ENCODE peak calls at places on chromosomes 12 and 14, in four cellular contexts. C, N, M and H are unnamed samples.

GRCh38 chr14:73785834-73786631 is 65.6 kb upstream of the PTGR2 start:
- DNase-seq in C (no peak), N (peak), M (peak), H (no peak)

GRCh38 chr12:26736563-26737486 is 96.2 kb downstream of the ITPR2 start:
- DNase-seq in C (no peak), N (no peak), M (no peak), H (no peak)

GRCh38 chr12:108955225-108955835 is 65.5 kb downstream of the SVOP start:
- DNase-seq in C (no peak), N (no peak), M (no peak), H (no peak)

GRCh38 chr12:114920828-114921579 is 237.0 kb upstream of the TBX3 start:
- DNase-seq in C (no peak), N (no peak), M (no peak), H (no peak)

GRCh38 chr12:19373569-19373968 is 65.7 kb upstream of the AEBP2 start:
- DNase-seq in C (no peak), N (no peak), M (no peak), H (no peak)

GRCh38 chr12:59398164-59398563 is 197.7 kb upstream of the SLC16A7 start:
- DNase-seq in C (no peak), N (no peak), M (no peak), H (no peak)

GRCh38 chr14:93039649-93040315 is 75.9 kb downstream of the ITPK1 start:
- DNase-seq in C (no peak), N (no peak), M (no peak), H (no peak)

GRCh38 chr14:53954551-53955233 is 1.9 kb downstream of the BMP4 start:
- DNase-seq in C (no peak), N (no peak), M (no peak), H (no peak)

GRCh38 chr12:29073631-29074239 is 75.3 kb upstream of the FAR2 start:
- DNase-seq in C (no peak), N (peak), M (peak), H (no peak)

GRCh38 chr12:6215932-6216494 is 15.8 kb downstream of the CD9 start:
- DNase-seq in C (no peak), N (no peak), M (no peak), H (no peak)

GRCh38 chr14:103436533-103436932 is 51.3 kb downstream of the MARK3 start:
- DNase-seq in C (no peak), N (no peak), M (no peak), H (no peak)

GRCh38 chr14:95667251-95667693 is 19.0 kb upstream of the TCL1B start:
- DNase-seq in C (no peak), N (no peak), M (no peak), H (no peak)

GRCh38 chr12:131894981-131895639 is 688 bp downstream of the ULK1 start:
- DNase-seq in C (no peak), N (no peak), M (no peak), H (peak)

DNA sequence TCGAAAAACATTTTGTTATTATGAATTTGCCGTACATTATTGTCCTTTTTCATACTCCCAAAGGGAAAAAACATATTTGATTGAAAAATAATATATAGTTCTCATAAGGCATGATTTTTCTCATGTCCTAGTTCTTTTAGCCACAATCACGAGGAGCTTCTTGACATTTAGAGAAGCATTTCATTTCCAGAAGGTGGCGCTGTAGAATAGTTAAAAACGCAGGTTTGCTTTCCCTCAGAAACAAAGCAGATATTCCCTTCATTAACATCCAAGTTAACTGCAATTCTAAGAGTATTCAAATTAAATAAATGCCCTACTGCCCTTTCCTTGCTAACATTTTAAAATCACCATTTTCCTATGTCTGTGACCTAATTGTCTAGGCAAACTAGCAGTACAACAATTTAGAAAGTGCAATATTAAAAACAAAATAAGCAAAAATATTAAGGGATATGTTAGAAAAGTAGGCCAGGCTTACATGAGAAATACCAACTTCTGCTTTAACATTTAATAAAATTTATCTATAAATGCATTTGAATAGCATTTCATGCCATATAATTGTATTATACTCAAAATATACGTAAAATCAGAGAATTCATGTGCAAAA is 10.9 kb upstream of the PIK3C2G start:
- DNase-seq in C (no peak), N (no peak), M (peak), H (peak)
- TF ChIP-seq SPI1 in C (no peak), N (no peak), M (no peak), H (no peak)

GRCh38 chr14:91416744-91417133 is 881 bp downstream of the CCDC88C start:
- DNase-seq in C (no peak), N (no peak), M (peak), H (no peak)

GRCh38 chr14:91417134-91417982 is at the start of gene CCDC88C:
- DNase-seq in C (no peak), N (no peak), M (peak), H (no peak)

GRCh38 chr14:91418387-91419043 is 895 bp upstream of the CCDC88C start:
- DNase-seq in C (no peak), N (peak), M (peak), H (no peak)

GRCh38 chr14:91419044-91419397 is 1.4 kb upstream of the CCDC88C start:
- DNase-seq in C (no peak), N (no peak), M (no peak), H (no peak)

DNA sequence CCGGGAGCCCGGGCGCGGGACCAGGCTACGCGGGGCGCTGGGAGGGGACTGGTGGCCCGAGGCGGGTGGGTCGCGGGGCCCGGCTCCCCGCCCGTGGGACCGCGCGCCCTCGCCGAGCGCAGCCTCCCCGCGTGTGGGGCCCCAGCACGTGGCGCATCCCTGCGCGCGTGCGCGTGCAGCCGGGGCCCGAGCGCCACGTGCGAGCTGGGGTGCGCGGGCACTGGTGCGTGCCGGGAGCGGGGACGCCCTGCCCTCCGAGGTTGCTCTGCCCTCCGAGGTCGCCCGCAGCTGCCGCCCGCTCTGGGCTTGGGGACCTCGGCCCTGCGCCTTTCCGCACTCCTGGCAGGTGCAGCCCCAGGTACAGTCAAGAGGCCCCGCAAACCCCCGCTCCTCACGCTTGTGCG is 365 bp upstream of the CCDC88C start:
- DNase-seq in C (no peak), N (peak), M (peak), H (no peak)
- TF ChIP-seq SPI1 in C (no peak), N (no peak), M (no peak), H (no peak)

GRCh38 chr12:4289334-4289878 is 15.8 kb downstream of the CCND2 start:
- DNase-seq in C (no peak), N (no peak), M (no peak), H (no peak)

GRCh38 chr12:4290011-4290790 is 16.6 kb downstream of the CCND2 start:
- DNase-seq in C (no peak), N (no peak), M (no peak), H (no peak)

GRCh38 chr12:4287325-4288290 is 14.0 kb downstream of the CCND2 start:
- DNase-seq in C (no peak), N (no peak), M (no peak), H (no peak)

GRCh38 chr12:4286771-4287317 is 13.3 kb downstream of the CCND2 start:
- DNase-seq in C (no peak), N (no peak), M (no peak), H (no peak)

GRCh38 chr12:4288296-4289019 is 14.9 kb downstream of the CCND2 start:
- DNase-seq in C (no peak), N (peak), M (no peak), H (no peak)
- TF ChIP-seq SPI1 in C (peak), N (peak), M (no peak), H (no peak)

GRCh38 chr12:76836633-76837032 is 42.2 kb downstream of the CSRP2 start:
- DNase-seq in C (no peak), N (no peak), M (no peak), H (no peak)
- TF ChIP-seq SPI1 in C (no peak), N (no peak), M (no peak), H (no peak)

GRCh38 chr14:29928342-29928640 is 644 bp upstream of the PRKD1 start:
- DNase-seq in C (no peak), N (no peak), M (no peak), H (no peak)

GRCh38 chr14:29926701-29927595 is 699 bp downstream of the PRKD1 start:
- DNase-seq in C (no peak), N (no peak), M (no peak), H (peak)

GRCh38 chr14:29925736-29926135 is 1.9 kb downstream of the PRKD1 start:
- DNase-seq in C (no peak), N (no peak), M (no peak), H (no peak)

GRCh38 chr14:29926228-29926627 is 1.4 kb downstream of the PRKD1 start:
- DNase-seq in C (no peak), N (no peak), M (no peak), H (no peak)

DNA sequence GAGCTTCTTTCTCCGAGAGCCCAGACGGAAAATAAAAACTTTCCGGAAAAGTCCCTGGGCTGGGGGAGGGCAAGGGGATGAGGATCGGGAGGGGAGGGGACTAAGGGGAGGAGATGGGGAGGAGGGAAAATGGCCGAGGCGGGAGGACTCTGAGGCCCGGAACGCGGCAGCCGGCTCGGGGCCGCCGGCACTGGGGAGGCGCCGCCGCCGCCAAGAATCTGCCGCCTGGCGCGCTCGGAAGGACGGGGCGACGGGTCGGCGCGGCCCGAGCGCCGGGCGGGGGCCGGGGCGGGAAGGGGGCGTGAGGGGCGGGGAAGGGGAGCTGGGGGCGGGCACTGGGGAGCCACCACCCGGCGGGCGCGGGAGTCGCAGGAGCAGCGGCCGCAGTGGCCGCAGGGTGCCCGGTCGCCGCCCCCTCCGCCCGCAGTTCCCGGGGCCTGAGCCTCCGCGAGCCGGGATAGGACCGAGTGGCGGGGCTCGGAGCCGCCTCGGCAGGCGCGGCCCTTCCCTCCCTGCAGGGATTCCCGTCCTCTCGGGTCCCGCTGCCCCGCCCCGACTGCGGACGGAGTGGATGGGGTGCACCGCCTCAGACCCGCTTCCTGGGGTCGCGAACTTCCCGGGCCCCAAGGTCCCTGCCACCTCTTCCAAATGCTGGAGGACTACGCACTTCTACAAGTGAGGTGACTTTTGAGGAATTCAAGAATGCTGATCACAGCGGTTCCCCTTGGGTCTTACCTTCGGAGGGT is at the start of gene PRKD1:
- DNase-seq in C (no peak), N (no peak), M (peak), H (peak)
- TF ChIP-seq SPI1 in C (no peak), N (no peak), M (no peak), H (no peak)

DNA sequence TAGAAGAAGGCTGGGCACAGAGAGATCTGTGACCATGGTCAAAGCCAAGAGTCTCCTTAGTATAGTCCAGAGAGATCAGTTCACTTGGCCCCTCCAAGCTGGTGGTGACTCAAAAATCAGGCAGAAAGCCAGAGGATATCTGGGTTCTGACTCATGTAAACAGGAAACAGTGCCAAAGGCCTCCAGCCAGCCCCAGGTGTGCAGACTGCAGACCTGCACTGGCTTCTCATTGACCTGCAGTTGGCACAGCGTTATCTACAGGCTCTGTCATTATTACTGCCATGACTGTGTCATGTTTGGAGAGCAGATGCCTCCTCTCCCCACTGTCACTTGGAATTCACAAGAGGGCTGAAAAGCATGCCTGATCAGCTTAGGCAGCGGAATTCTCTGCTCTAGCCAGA is 295.7 kb upstream of the PRKD1 start:
- DNase-seq in C (no peak), N (no peak), M (no peak), H (no peak)
- TF ChIP-seq SPI1 in C (no peak), N (no peak), M (no peak), H (no peak)

GRCh38 chr12:77786675-77787074 is 44.0 kb upstream of the NAV3 start:
- DNase-seq in C (no peak), N (no peak), M (no peak), H (no peak)

GRCh38 chr12:77788231-77789168 is 42.2 kb upstream of the NAV3 start:
- DNase-seq in C (no peak), N (no peak), M (no peak), H (no peak)
- TF ChIP-seq SPI1 in C (no peak), N (no peak), M (no peak), H (no peak)

DNA sequence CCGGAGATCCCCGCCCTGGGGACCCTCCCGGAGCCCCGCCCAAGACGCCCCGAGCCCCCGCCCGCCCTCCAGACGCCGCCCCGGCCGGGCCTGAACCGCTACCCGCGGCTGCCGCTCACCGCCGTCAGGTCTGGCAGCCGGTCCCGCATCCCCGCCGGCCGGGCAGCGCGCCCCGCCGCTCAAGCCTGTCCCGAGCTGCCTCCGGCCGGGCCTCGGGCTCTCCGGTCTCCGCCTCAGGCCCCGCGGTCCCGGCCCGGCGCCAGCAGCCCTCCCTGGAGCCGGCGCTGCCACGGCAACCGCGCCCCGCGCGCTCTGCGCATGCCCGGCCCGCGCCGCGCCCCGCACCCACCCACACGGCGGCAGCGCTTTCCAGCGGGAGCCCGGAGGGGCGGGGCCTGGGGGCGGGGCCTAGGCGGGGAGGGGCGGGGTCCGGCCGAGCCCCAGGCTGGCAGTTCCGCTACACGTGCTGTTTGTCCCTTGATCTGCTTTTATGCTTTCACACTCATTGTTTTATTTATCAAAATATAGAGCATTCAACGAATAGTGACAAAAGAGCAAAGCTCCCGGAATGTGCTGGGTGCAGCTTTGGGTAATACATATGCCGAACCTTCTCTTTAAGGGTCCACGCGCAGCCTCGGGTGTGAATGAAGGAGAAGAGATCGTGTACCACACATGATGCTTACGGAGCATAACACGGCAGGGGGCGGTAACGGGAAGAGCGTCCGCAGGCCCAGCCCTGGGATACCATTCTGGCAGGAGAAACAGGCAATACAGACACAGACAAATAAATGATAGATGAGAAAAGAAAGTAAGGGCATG is at the start of gene STX2:
- DNase-seq in C (peak), N (peak), M (peak), H (peak)
- TF ChIP-seq SPI1 in C (no peak), N (no peak), M (no peak), H (no peak)

DNA sequence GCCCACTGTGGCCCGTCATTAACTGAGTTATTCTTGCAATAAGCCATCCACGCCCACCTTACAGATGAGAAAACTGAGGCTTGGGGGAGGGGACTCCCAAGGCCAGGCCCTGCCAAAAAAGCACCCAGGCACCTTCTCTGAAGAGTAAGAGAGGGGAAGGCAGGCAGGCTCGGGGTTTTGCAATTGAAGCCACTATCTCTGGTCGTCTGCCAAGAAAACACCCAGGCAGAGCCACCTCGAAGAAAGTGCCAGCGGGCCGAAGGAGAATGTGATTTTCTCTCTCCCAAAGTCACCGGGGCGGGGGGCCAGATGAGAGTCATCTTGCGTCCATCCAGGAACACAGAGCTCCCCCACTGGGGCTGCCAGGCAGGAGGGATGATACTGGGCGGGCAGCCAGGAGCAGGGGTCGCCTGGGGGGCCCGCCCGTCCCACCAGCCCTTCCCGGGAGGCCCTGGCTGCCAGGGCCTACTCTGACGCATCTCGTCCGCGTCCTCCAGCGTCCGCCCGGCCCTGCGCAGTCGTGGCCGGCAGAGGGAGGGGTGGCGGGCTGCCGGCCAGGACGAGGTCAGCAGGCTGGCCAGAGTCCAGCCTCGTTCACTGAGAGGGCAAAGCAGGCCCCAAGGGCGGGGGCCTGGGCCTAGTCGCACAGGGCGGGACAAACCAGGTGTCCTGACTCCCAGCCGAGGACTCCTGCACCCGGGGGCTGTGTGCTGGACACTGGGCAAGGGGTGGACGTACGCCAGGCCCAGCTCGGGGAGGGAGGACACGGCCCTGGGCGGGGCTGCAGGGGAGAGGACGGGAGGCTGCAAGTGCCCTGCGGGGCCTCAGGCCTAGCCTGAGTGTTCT is 74.4 kb downstream of the RFLNA start:
- DNase-seq in C (no peak), N (no peak), M (no peak), H (no peak)
- TF ChIP-seq SPI1 in C (no peak), N (no peak), M (no peak), H (no peak)

DNA sequence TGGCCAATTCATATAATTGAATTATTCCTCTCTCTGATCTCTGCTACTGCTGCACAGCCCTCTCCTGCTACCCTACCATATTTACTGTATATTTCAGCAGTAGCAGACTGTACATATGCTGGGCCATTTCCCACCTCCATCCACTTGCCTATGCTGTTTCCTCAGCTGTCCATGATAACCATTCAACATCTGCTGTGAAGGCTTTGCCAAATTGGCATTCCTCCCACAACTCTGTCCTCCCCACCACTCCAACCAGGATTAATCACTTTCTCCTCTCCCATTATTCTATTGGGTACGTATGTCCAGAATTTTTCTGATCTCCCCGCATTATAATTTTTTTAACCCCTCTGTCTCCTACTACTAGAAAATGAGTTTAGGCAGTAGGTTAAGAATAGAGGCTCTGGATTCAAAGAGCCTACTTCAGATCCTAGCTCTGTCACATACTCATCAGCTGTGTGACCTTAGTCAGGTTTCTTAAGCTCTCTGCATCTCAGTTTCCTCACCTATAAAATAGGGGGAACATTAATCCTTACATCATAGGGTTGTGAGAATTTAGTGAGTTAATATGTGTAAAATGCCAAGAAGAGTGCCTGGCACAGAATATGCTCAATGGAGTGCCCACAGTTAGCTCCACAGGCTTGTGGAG is 123.3 kb downstream of the KICS2 start:
- DNase-seq in C (no peak), N (no peak), M (no peak), H (no peak)
- TF ChIP-seq SPI1 in C (no peak), N (no peak), M (no peak), H (no peak)